ENCODE peak calls at places on chromosomes 3 and 15, in four cellular contexts. E, H, L and G are unnamed samples.

GRCh38 chr3:72336821-72337479 is 511.3 kb downstream of the SHQ1 start:
- DNase-seq in H (no peak), L (peak; percentile 84), E (no peak), G (no peak)

GRCh38 chr15:38174691-38175090 is 77.9 kb upstream of the SPRED1 start:
- DNase-seq in E (no peak), L (no peak), H (no peak), G (no peak)

GRCh38 chr3:120111898-120112297 is 17.7 kb upstream of the GSK3B start:
- DNase-seq in H (no peak), L (no peak), E (no peak), G (no peak)

GRCh38 chr15:40308844-40309189 is 1.1 kb upstream of the PLCB2 start:
- DNase-seq in L (peak; percentile 71), H (no peak), E (no peak), G (no peak)

GRCh38 chr3:125148016-125148812 is 64.3 kb downstream of the SLC12A8 start:
- DNase-seq in H (no peak), L (no peak), E (no peak), G (no peak)

GRCh38 chr3:172163320-172163719 is 123.9 kb downstream of the FNDC3B start:
- DNase-seq in L (no peak), H (no peak), E (no peak), G (no peak)

GRCh38 chr15:43433160-43433559 is 59.8 kb downstream of the TP53BP1 start:
- DNase-seq in H (no peak), E (no peak), L (no peak), G (no peak)

GRCh38 chr15:64430000-64430735 is 30.2 kb upstream of the ZNF609 start:
- DNase-seq in H (no peak), L (peak; percentile 80), E (no peak), G (no peak)

GRCh38 chr3:138371070-138371950 is 22.9 kb downstream of the MRAS start:
- DNase-seq in L (no peak), H (no peak), E (no peak), G (no peak)

GRCh38 chr3:65130782-65131181 is 443.0 kb upstream of the ADAMTS9 start:
- DNase-seq in L (no peak), E (no peak), H (no peak), G (no peak)

GRCh38 chr3:50205719-50206276 is 727 bp downstream of the SLC38A3 start:
- DNase-seq in L (peak; percentile 27), H (peak; percentile 63), E (peak; percentile 73), G (no peak)

GRCh38 chr3:155651489-155652223 is 93.2 kb downstream of the PLCH1 start:
- DNase-seq in H (no peak), L (no peak), E (no peak), G (no peak)

GRCh38 chr15:89299896-89300295 is 34.7 kb downstream of the POLG start:
- DNase-seq in L (no peak), H (peak; percentile 16), E (no peak), G (no peak)

GRCh38 chr15:57832183-57832582 is 125.7 kb downstream of the POLR2M start:
- DNase-seq in H (no peak), E (no peak), L (no peak), G (no peak)

GRCh38 chr15:67172172-67172571 is 82.3 kb downstream of the AAGAB start:
- DNase-seq in L (no peak), H (no peak), E (no peak), G (no peak)

GRCh38 chr3:197736010-197736490 is 654 bp downstream of the RUBCN start:
- DNase-seq in E (no peak), H (no peak), L (peak; percentile 44), G (no peak)

GRCh38 chr3:60703956-60704736 is 547.1 kb downstream of the FHIT start:
- DNase-seq in H (no peak), E (no peak), L (no peak), G (no peak)

GRCh38 chr3:149332227-149332765 is 1.1 kb downstream of the TM4SF18 start:
- DNase-seq in L (no peak), H (no peak), E (no peak), G (no peak)

GRCh38 chr15:72999586-72999985 is 52.7 kb upstream of the NEO1 start:
- DNase-seq in L (no peak), E (no peak), H (no peak), G (no peak)

GRCh38 chr15:98796685-98797084 is 148.3 kb downstream of the IGF1R start:
- DNase-seq in E (no peak), L (no peak), H (no peak), G (no peak)

DNA sequence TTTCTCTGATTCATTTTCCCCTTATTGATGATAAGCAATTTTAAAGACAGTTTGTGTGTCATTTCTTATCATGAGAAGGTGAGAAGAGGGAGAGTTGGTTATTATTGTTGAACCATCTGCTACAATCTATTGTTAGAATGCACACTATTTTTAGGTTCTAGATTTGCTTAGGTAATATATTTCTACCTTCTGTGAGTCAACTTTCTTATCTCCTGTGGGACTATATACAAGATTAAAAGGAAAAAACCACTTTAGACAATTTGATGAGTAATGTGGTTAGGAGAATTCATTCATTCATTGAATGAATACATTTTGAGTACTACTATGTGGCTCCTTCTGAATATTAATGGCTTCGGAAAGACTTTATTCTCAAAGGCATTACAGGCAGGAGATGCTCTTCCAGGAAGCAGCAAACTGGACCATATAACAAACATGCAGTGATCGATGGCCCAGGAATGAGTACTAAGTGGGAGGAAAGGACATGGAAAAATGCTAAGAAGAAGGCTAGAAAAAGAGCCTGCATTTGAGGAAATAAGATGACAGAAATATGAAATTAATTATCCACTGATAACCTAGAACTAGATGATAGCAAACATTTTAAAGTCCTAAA is 22.4 kb downstream of the SPTSSB start:
- DNase-seq in E (no peak), H (peak; percentile 40), L (no peak), G (no peak)
- TF ChIP-seq TCF7L2 in E (no peak), H (no peak), L (no peak), G (no peak)

GRCh38 chr3:355622-356021 is 159.1 kb downstream of the CHL1 start:
- DNase-seq in E (no peak), H (no peak), L (no peak), G (no peak)
- TF ChIP-seq POLR2AphosphoS5 in E (no peak), H (no peak), L (no peak), G (no peak)

GRCh38 chr3:173826901-173827609 is 429.5 kb downstream of the NLGN1 start:
- DNase-seq in L (no peak), H (no peak), E (no peak), G (no peak)
- TF ChIP-seq TCF7L2 in L (no peak), H (no peak), E (no peak), G (no peak)

GRCh38 chr15:82137261-82137660 is 91.4 kb upstream of the MEX3B start:
- DNase-seq in L (no peak), E (no peak), H (no peak), G (no peak)
- TF ChIP-seq POLR2AphosphoS5 in L (no peak), E (no peak), H (no peak), G (no peak)

DNA sequence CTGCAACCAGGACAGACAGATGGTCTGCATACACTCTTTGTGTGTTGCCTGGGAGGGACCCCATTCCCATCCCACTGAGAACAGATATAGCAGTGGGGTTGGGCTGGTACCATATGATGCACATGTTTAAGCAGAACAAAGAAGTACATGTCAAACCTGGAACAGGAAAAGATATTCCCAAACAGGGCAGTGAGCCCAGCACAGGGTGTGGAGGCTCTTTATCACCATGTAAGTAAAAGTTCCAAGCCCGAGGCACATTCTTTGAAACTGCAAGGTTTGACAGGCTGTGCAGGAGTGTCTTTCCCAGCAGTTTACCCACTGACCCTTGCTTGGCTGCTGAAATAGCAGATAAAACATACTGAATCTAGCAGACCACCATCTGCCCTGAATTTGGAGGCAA is 5.3 kb upstream of the ZNF445 start:
- DNase-seq in H (no peak), L (no peak), E (no peak), G (no peak)
- TF ChIP-seq TCF7L2 in H (no peak), L (no peak), E (no peak), G (no peak)

DNA sequence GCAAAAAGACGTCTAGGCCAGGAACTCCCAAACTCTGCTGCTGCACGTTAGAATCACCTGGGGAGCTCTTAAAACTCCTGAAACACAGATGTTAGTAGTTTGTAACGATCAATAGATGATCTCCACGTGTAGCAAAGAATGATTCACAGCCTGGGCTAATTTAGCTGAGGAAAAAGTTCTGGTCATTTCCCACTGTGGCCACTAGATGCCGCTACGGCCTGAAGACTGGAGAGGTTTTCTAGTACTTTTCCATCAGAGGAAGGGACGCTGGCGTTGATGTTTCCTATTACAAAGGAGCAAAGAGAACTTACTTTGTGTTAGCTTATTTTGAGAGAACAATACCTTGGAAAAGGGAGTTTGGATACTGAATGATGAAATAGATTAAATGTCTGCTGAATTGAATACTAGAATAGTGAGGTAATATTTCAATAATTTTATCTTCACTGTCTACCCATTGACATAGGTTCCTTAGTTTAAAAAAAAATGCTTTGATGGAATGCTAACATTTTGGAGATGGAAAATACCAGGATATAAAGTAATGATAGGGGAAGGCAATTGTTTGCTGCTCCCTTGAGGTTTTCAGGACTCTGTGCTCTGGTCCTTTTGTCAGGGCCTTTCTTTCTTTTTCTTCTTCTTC is 159.1 kb downstream of the P3H2 start:
- DNase-seq in E (peak; percentile 67), L (peak; percentile 62), H (peak; percentile 75), G (no peak)
- TF ChIP-seq POLR2AphosphoS5 in E (no peak), L (no peak), H (no peak), G (no peak)

GRCh38 chr15:71739355-71739754 is 71.0 kb upstream of the NR2E3 start:
- DNase-seq in L (no peak), H (no peak), E (peak; percentile 47), G (no peak)
- TF ChIP-seq TCF7L2 in L (no peak), H (no peak), E (no peak), G (no peak)

GRCh38 chr3:123258811-123259420 is 57.2 kb downstream of the SEC22A start:
- DNase-seq in E (peak; percentile 43), H (peak; percentile 50), L (peak; percentile 39), G (peak; percentile 24)
- TF ChIP-seq POLR2AphosphoS5 in E (no peak), H (no peak), L (no peak), G (no peak)

DNA sequence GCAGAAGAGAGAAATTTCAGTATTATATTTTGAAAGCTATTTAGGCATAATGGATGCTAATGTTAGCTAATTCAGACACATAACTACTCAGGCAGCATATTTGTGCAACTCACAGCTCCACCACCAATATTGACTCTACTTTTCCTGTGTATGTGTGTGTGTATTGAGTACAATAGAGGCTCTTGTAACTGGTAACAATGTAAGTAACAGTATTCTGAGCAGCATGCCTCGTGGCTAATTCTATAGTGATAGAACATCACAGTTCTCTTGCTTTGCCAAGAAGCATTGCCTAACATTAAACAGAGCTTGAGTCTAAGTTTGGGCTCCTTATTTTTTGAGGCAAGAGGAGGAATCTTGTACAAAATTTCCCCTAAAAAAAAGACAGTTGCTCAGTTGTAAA is 98.6 kb upstream of the ARHGEF26 start:
- DNase-seq in H (no peak), E (peak; percentile 82), L (no peak), G (no peak)
- TF ChIP-seq TCF7L2 in H (no peak), E (no peak), L (no peak), G (no peak)

GRCh38 chr3:133387341-133387740 is 12.5 kb upstream of the BFSP2 start:
- DNase-seq in L (no peak), E (no peak), H (no peak), G (no peak)

GRCh38 chr3:133383175-133383574 is 16.7 kb upstream of the BFSP2 start:
- DNase-seq in H (peak; percentile 53), E (no peak), L (no peak), G (no peak)

GRCh38 chr3:133386876-133387275 is 13.0 kb upstream of the BFSP2 start:
- DNase-seq in H (no peak), L (no peak), E (no peak), G (no peak)

GRCh38 chr3:133381346-133382109 is 18.3 kb upstream of the BFSP2 start:
- DNase-seq in H (no peak), L (no peak), E (peak; percentile 28), G (no peak)

GRCh38 chr3:133384331-133385027 is 15.4 kb upstream of the BFSP2 start:
- DNase-seq in L (peak; percentile 41), E (peak; percentile 46), H (peak; percentile 21), G (peak; percentile 25)
- TF ChIP-seq POLR2AphosphoS5 in L (no peak), E (no peak), H (no peak), G (no peak)